ENCODE peak calls at places on chromosomes 3 and 15, in six cellular contexts. O, A, S, H, B and W are unnamed samples.

GRCh38 chr3:177213806-177214528 is 16.7 kb upstream of the TBL1XR1 start:
- DNase-seq in O (no peak), A (no peak), S (no peak), H (no peak), B (no peak), W (no peak)

GRCh38 chr15:57559875-57560274 is 31.8 kb upstream of the MYZAP start:
- DNase-seq in O (peak; percentile 88), A (peak; percentile 72), S (peak; percentile 59), H (no peak), B (peak; percentile 47), W (peak; percentile 87)

GRCh38 chr3:196643201-196643749 is 3.8 kb downstream of the NRROS start:
- DNase-seq in O (no peak), A (no peak), S (no peak), H (peak; percentile 98), B (no peak), W (no peak)

GRCh38 chr3:152267831-152268500 is 763 bp upstream of the MBNL1 start:
- DNase-seq in O (no peak), A (no peak), S (no peak), H (no peak), B (no peak), W (no peak)

GRCh38 chr15:70917955-70918354 is 25.3 kb downstream of the LRRC49 start:
- DNase-seq in O (no peak), A (no peak), S (no peak), H (no peak), B (no peak), W (no peak)

GRCh38 chr3:179991877-179992276 is 44.9 kb downstream of the PEX5L start:
- DNase-seq in O (no peak), A (no peak), S (no peak), H (no peak), B (no peak), W (no peak)

GRCh38 chr15:95559875-95560394 is 770.6 kb upstream of the NR2F2 start:
- DNase-seq in O (no peak), A (peak; percentile 32), S (no peak), H (no peak), B (peak; percentile 78), W (no peak)

GRCh38 chr3:172156309-172156998 is 117.1 kb downstream of the FNDC3B start:
- DNase-seq in O (no peak), A (no peak), S (no peak), H (no peak), B (peak; percentile 64), W (peak; percentile 35)

GRCh38 chr3:66495633-66496032 is 5.2 kb downstream of the LRIG1 start:
- DNase-seq in O (no peak), A (no peak), S (no peak), H (no peak), B (no peak), W (peak; percentile 54)

DNA sequence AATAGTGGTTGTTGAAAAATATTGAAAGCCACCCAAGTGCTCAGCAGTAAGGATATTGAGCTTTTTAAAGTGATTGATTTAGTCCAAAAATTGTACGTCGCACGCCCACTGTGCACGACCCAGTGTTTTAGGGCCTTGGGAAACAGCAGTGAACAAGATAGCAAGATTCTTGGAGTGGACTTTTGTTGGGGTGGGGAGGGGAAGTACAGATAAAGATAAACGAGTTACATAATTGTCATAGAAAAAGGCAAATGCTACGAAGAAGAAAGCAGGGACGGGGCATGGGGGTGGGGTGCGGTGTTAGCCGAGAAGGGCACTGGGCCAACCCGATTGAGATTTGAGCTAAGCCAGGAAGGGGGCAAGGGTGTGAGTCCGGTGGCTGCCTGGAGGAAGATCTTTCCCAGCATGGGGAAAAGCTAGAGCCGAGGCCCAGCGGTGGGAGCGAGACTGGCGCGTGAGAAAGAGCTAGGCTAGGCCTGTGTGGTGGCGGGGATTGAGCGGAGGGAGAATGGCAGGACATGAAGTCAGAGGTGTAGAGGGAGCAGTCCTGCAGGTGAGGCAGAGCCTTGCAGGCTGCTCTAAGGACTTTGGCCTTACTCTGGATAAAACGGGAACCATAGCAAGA is 454 bp downstream of the HTD2 start:
- DNase-seq in O (peak; percentile 55), A (peak; percentile 28), S (no peak), H (no peak), B (no peak), W (peak; percentile 27)
- TF ChIP-seq ATF3 in O (no peak), A (no peak), S (no peak), H (no peak), B (no peak), W (no peak)

GRCh38 chr3:174358252-174358651 is 500.9 kb upstream of the NAALADL2 start:
- DNase-seq in O (no peak), A (no peak), S (no peak), H (no peak), B (no peak), W (no peak)

GRCh38 chr3:174356596-174356995 is 502.5 kb upstream of the NAALADL2 start:
- DNase-seq in O (no peak), A (no peak), S (no peak), H (no peak), B (no peak), W (no peak)

GRCh38 chr3:174352227-174352626 is 506.9 kb upstream of the NAALADL2 start:
- DNase-seq in O (no peak), A (no peak), S (no peak), H (no peak), B (no peak), W (no peak)

GRCh38 chr3:174355505-174355904 is 503.6 kb upstream of the NAALADL2 start:
- DNase-seq in O (no peak), A (no peak), S (no peak), H (no peak), B (peak; percentile 26), W (no peak)
- TF ChIP-seq ATF3 in O (no peak), A (no peak), S (no peak), H (no peak), B (no peak), W (no peak)

DNA sequence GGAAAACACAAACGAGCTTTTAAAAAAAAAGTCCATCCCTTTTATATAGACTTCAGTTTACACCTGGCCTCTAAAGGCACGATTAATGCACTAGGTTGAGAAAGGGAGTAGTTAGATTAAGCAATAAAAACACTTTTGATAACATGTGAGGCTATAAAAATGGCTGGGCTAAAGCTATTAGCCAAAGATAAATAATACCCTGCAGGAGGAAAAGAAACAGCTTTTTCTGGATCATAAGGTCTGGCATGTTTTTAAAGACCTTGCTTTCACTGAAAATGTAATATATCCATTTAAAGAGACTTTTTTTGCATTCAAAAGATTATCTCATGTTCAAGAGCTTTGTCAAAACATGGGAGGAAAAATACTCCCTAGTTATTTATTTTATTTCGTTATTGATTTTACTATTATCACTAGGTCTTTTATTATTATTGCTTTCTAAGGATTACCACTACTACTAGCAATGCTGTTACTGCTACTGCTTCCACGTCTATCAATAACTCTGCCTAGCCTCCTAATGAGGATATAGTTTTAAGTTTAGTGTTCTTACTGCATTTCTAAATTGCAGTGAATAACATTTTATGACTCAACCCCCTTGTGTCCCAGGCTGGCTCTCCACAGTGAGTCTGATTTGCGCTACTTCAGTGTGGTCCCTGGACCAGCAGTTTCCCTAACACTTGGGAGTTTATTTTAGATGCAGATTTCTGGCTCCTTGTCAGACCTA is 93.4 kb downstream of the THRB start:
- DNase-seq in O (no peak), A (no peak), S (no peak), H (no peak), B (no peak), W (no peak)
- TF ChIP-seq ATF3 in O (no peak), A (no peak), S (no peak), H (no peak), B (no peak), W (no peak)

GRCh38 chr3:39376929-39377634 is 6.1 kb upstream of the SLC25A38 start:
- DNase-seq in O (no peak), A (no peak), S (no peak), H (no peak), B (no peak), W (no peak)

GRCh38 chr3:39379778-39380155 is 3.4 kb upstream of the SLC25A38 start:
- DNase-seq in O (no peak), A (no peak), S (no peak), H (no peak), B (no peak), W (no peak)

GRCh38 chr3:39378957-39379777 is 4.0 kb upstream of the SLC25A38 start:
- DNase-seq in O (peak; percentile 17), A (no peak), S (no peak), H (no peak), B (no peak), W (no peak)

GRCh38 chr3:39381432-39381831 is 1.7 kb upstream of the SLC25A38 start:
- DNase-seq in O (no peak), A (no peak), S (no peak), H (no peak), B (no peak), W (no peak)

DNA sequence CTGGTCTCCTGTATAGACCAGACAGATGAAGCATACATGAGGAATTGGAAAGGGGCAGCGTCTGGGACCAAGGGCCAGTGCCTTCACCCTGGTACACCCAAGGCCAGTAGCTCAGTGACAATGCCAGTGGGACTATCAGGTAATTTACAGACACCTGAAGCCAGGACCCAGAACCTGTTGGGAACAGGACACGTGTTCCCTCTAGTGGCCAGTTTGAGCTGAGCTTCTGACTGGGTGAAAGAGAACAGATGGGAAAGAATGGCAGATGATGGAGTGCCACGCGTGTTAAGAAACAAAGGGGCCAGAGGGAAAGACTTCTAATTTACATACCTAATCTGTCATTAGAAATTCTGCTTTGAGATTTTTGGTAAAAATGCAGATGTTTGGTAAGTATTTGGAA is 5.1 kb upstream of the SLC25A38 start:
- DNase-seq in O (peak; percentile 59), A (peak; percentile 68), S (no peak), H (no peak), B (peak; percentile 45), W (peak; percentile 71)
- TF ChIP-seq ATF3 in O (no peak), A (no peak), S (peak; percentile 23), H (peak; percentile 8), B (no peak), W (no peak)

DNA sequence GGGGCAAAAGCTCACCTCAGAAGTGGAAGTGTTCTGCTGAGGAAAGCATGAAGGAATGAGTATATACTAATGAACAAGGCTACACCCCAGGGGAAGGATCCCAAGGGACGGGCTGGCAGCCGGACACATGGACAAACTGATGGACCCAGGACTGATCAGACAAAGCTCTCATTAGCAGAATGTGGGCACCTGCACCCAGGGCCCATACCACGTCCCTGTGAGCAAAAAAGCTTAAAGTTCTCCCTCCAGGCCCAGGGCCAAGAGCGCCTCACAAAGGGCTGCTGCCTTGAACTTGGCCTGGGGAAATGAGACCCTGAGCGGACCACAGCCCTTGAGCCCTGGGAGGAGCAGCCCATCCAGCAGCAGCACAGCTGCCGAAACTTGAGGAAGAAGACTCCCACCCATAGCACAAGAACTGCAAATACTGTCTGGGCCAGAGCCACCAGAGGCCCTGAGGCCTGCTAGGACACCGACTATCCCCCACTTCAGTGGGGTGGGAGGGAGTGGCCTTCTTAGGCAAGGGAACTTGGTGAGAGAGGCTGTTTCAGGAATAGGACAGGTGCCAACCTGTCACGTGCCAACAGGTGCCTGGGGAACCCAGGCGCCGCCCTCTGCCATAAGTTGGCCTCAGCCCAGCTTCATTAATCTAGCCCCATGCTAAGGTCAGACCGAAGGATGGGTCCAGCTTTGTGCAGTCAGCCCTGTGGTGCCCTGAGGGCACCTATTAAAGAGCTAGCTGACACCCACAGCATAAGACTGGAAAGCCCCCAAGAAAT is 2.3 kb upstream of the GMPPB start:
- DNase-seq in O (no peak), A (no peak), S (no peak), H (no peak), B (no peak), W (no peak)
- TF ChIP-seq ATF3 in O (no peak), A (no peak), S (no peak), H (no peak), B (no peak), W (no peak)